ENCODE peak calls at places on chromosome 5, in ten cellular contexts. D, W, Z, V, B, Q, S, U, F and O are unnamed samples.

GRCh38 chr5:176424181-176424580 is 7.8 kb upstream of the CLTB start:
- DNase-seq in D (no peak), U (no peak), Z (no peak), W (no peak), V (no peak), F (no peak), B (no peak), Q (no peak), S (no peak), O (no peak)

GRCh38 chr5:39148983-39149534 is 70.3 kb downstream of the FYB1 start:
- DNase-seq in V (no peak), W (no peak), B (no peak), Q (no peak), U (peak), Z (peak), S (no peak), F (no peak), D (no peak), O (no peak)

GRCh38 chr5:150783422-150783928 is 4.9 kb downstream of the SMIM3 start:
- DNase-seq in V (peak), Q (no peak), U (no peak), D (no peak), F (no peak), W (peak), Z (no peak), S (no peak), B (no peak), O (peak)

GRCh38 chr5:1376921-1377320 is 32.0 kb upstream of the CLPTM1L start:
- DNase-seq in U (no peak), Q (no peak), D (no peak), F (no peak), W (no peak), S (no peak), V (no peak), Z (no peak), B (no peak), O (no peak)

GRCh38 chr5:131825404-131826013 is 28.7 kb upstream of the FNIP1 start:
- DNase-seq in W (no peak), Z (no peak), F (no peak), U (peak), D (no peak), B (no peak), Q (no peak), V (no peak), S (no peak), O (no peak)

GRCh38 chr5:1783214-1783551 is 16.5 kb downstream of the MRPL36 start:
- DNase-seq in Q (no peak), B (no peak), D (no peak), V (no peak), U (no peak), F (peak), S (no peak), W (peak), Z (no peak), O (no peak)

GRCh38 chr5:92401492-92401891 is 1018.4 kb upstream of the ARRDC3 start:
- DNase-seq in Q (no peak), S (no peak), U (no peak), V (no peak), D (no peak), Z (no peak), F (no peak), W (no peak), B (no peak), O (no peak)

GRCh38 chr5:169861934-169862333 is 118.4 kb downstream of the INSYN2B start:
- DNase-seq in W (no peak), U (no peak), F (no peak), V (no peak), Q (no peak), B (no peak), D (no peak), S (no peak), Z (no peak), O (no peak)

GRCh38 chr5:138138949-138139775 is at the start of gene NME5:
- DNase-seq in B (no peak), Q (peak), W (peak), S (no peak), F (no peak), D (no peak), U (no peak), Z (peak), V (peak), O (peak)

GRCh38 chr5:150557507-150557872 is 49.6 kb downstream of the NDST1 start:
- DNase-seq in U (no peak), Q (no peak), Z (no peak), S (no peak), F (no peak), D (no peak), W (no peak), B (no peak), V (no peak), O (no peak)

GRCh38 chr5:96259211-96259772 is 173.8 kb downstream of the PCSK1 start:
- DNase-seq in B (no peak), D (no peak), S (peak), V (no peak), Z (peak), F (no peak), Q (no peak), U (peak), W (no peak), O (no peak)

GRCh38 chr5:170436335-170436734 is 47.2 kb upstream of the KCNMB1 start:
- DNase-seq in Z (no peak), U (no peak), F (no peak), B (no peak), S (no peak), Q (no peak), V (no peak), D (no peak), W (no peak), O (no peak)

GRCh38 chr5:142726188-142726731 is 40.4 kb upstream of the FGF1 start:
- DNase-seq in Q (no peak), Z (no peak), B (no peak), W (no peak), F (no peak), V (no peak), D (peak), S (no peak), U (no peak), O (no peak)

GRCh38 chr5:30832519-30832918 is 361.0 kb upstream of the CDH6 start:
- DNase-seq in Q (no peak), D (no peak), B (no peak), U (no peak), S (no peak), F (no peak), W (no peak), V (no peak), Z (no peak), O (no peak)

GRCh38 chr5:38595149-38595725 is 38.8 kb upstream of the LIFR start:
- DNase-seq in U (no peak), F (no peak), S (no peak), Z (no peak), Q (no peak), D (peak), W (no peak), V (no peak), B (no peak), O (no peak)

GRCh38 chr5:1785062-1785461 is 14.6 kb downstream of the MRPL36 start:
- DNase-seq in B (no peak), V (no peak), W (no peak), S (no peak), Z (no peak), U (no peak), F (no peak), Q (no peak), D (no peak), O (no peak)

GRCh38 chr5:170265527-170265926 is 32.0 kb downstream of the LCP2 start:
- DNase-seq in W (no peak), Q (no peak), S (no peak), U (no peak), F (peak), D (no peak), Z (no peak), B (no peak), V (peak), O (no peak)

GRCh38 chr5:82335807-82336206 is 57.7 kb upstream of the RPS23 start:
- DNase-seq in V (peak), F (no peak), W (no peak), Q (no peak), B (no peak), S (no peak), Z (no peak), U (no peak), D (no peak), O (no peak)

GRCh38 chr5:35626108-35626507 is 8.4 kb downstream of the SPEF2 start:
- DNase-seq in F (no peak), W (no peak), V (no peak), D (no peak), B (no peak), Z (no peak), S (no peak), Q (no peak), U (no peak), O (no peak)

GRCh38 chr5:148125641-148126040 is 42.7 kb upstream of the SPINK14 start:
- DNase-seq in U (peak), F (no peak), Z (no peak), B (no peak), W (no peak), S (no peak), V (no peak), D (no peak), Q (no peak), O (no peak)

GRCh38 chr5:106089073-106089472 is 1581.7 kb downstream of the EFNA5 start:
- DNase-seq in F (no peak), B (no peak), V (no peak), Z (no peak), D (no peak), U (no peak), S (no peak), W (no peak), Q (no peak), O (no peak)

GRCh38 chr5:154273028-154273617 is 82.6 kb downstream of the GALNT10 start:
- DNase-seq in Z (peak), F (no peak), Q (no peak), V (peak), U (no peak), B (peak), W (no peak), D (no peak), S (no peak), O (peak)

DNA sequence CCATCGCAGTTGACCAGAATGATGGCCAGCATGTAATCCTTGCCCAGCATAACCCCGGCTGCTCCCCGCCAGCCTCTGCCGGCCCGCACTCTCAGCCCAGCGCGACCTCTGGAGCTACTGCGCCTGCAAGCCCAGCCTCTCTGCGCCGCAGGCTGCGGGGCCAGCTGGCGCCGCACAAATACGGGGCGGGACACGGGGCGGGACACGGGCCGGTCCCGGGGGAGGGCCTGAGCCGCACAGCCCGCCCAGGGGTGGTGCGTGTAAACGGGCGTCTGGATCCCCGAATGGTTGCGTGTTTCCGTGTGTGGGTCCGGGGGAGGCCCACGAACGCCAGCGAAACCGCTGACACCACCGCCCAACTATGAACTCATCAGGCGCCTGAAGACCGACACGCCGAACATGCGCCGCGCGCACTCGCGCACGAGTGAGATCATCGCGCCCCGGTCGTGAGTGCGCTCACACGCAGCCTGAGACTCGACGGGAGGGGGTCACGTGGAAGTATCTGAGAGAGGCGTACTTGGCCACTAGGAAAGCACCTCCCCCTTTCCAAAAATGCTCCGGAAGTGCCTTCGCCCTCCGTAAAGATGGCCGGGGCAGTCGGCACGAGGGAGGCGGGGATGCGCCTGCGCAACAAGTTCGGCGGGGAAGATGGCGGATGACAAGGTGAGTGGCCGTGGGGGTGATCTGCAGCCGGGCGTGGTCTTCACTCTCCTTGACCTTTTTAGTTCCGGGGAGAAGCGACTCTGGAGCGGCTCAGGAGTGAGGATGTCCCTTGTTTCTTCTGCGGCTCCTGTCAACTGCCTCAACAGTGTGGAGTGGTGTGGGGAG is at the start of the genes APBB3 and SLC35A4:
- DNase-seq in S (peak), F (peak), Z (peak), D (peak), V (peak), W (peak), U (peak), Q (peak), B (peak), O (peak)
- TF ChIP-seq POLR2A in S (peak), F (no peak), Z (peak), D (peak), V (peak), W (peak), U (peak), Q (no peak), B (peak), O (peak)

GRCh38 chr5:56910123-56910951 is 941 bp downstream of the SETD9 start:
- DNase-seq in F (peak), S (no peak), V (peak), Z (peak), D (no peak), Q (no peak), U (peak), W (peak), B (no peak), O (peak)
- TF ChIP-seq POLR2A in F (no peak), S (no peak), V (no peak), Z (peak), D (no peak), Q (peak), U (no peak), W (no peak), B (peak), O (peak)

GRCh38 chr5:34007675-34008600 is at the start of gene AMACR:
- DNase-seq in Q (peak), S (peak), U (peak), Z (peak), V (peak), D (peak), F (peak), B (peak), W (peak), O (peak)
- TF ChIP-seq POLR2A in Q (peak), S (peak), U (peak), Z (peak), V (peak), D (peak), F (no peak), B (peak), W (peak), O (peak)

DNA sequence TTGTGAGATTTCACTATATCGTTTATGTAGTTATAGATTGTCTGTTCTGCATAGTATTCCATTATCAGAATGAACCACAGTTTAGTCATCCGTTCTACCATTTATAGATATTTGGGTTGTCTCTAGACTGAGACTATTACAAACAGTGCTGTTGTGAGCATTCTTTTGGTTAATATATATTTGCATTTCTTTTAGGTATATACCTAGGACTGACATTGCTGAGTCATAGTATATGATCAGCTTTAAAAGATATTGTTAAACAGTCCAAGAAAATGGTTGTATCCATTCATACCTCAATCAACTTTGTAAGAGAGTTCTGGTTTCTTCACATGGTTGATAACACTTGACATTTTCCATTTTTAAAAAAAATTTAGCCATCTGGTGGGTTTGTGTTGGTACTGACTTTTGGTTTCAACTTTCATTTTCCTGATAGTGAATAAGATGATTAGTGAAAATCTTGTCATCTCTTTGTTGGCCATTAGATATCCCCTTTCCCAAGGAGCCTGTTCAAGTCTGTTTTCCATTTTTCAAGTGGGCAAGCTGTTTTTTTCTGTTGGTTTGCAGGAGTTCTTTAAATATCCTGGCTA is 22.9 kb upstream of the ADAM19 start:
- DNase-seq in U (no peak), B (no peak), W (no peak), D (no peak), Z (no peak), Q (no peak), V (no peak), S (no peak), F (no peak), O (no peak)
- TF ChIP-seq POLR2A in U (no peak), B (no peak), W (no peak), D (no peak), Z (no peak), Q (no peak), V (no peak), S (no peak), F (no peak), O (no peak)